ENCODE peak calls at places on chromosome 2, in six cellular contexts. H is CD8-positive, alpha-beta T cell; M is H9; R is esophagus squamous epithelium; Y is upper lobe of right lung; L is dorsolateral prefrontal cortex. S is an unnamed sample. For H3K27me3, the result is how much of the 10 kb centered on the place peaks cover.

GRCh38 chr2:104523921-104524320 is 330.0 kb upstream of the POU3F3 start:
- DNase-seq in H (no peak), M (no peak), R (no peak), Y (no peak), L (no peak), S (no peak)

GRCh38 chr2:173087793-173088493 is 12.3 kb downstream of the MAP3K20 start:
- DNase-seq in H (no peak), M (no peak), R (no peak), Y (no peak), L (no peak), S (no peak)

GRCh38 chr2:236177967-236178909 is 10.1 kb upstream of the GBX2 start:
- DNase-seq in H (peak), M (peak), R (no peak), Y (peak), L (peak), S (peak)

GRCh38 chr2:1600191-1601063 is 143.9 kb downstream of the PXDN start:
- DNase-seq in H (no peak), M (no peak), R (no peak), Y (peak), L (no peak), S (peak)

GRCh38 chr2:9108210-9108967 is 98.2 kb upstream of the ASAP2 start:
- DNase-seq in H (no peak), M (no peak), R (no peak), Y (no peak), L (no peak), S (no peak)

GRCh38 chr2:109150559-109150958 is 21.6 kb downstream of the SH3RF3 start:
- DNase-seq in H (no peak), M (no peak), R (no peak), Y (no peak), L (no peak), S (no peak)

GRCh38 chr2:240800241-240800640 is 19.8 kb downstream of the KIF1A start:
- DNase-seq in H (no peak), M (no peak), R (no peak), Y (peak), L (peak), S (peak)

GRCh38 chr2:199430219-199430618 is 27.5 kb downstream of the SATB2 start:
- DNase-seq in H (no peak), M (no peak), R (no peak), Y (no peak), L (no peak), S (no peak)

GRCh38 chr2:186605041-186605440 is 15.2 kb downstream of the ITGAV start:
- DNase-seq in H (no peak), M (no peak), R (no peak), Y (no peak), L (peak), S (no peak)

GRCh38 chr2:18988557-18989232 is 369.7 kb downstream of the OSR1 start:
- DNase-seq in H (no peak), M (no peak), R (no peak), Y (no peak), L (no peak), S (no peak)

GRCh38 chr2:58475756-58476155 is 234.6 kb upstream of the FANCL start:
- DNase-seq in H (no peak), M (no peak), R (no peak), Y (no peak), L (no peak), S (no peak)

GRCh38 chr2:203586151-203586550 is 51.0 kb upstream of the RAPH1 start:
- DNase-seq in H (no peak), M (no peak), R (no peak), Y (no peak), L (no peak), S (no peak)

GRCh38 chr2:16330012-16330411 is 335.6 kb downstream of the CYRIA start:
- DNase-seq in H (no peak), M (no peak), R (no peak), Y (no peak), L (no peak), S (no peak)

GRCh38 chr2:240237609-240238151 is 97.2 kb upstream of the OTOS start:
- DNase-seq in H (no peak), M (no peak), R (no peak), Y (no peak), L (peak), S (peak)

GRCh38 chr2:141329949-141330348 is 800.9 kb downstream of the LRP1B start:
- DNase-seq in H (no peak), M (no peak), R (no peak), Y (no peak), L (no peak), S (no peak)

GRCh38 chr2:222452422-222452950 is 28.1 kb downstream of the SGPP2 start:
- DNase-seq in H (no peak), M (no peak), R (no peak), Y (no peak), L (no peak), S (no peak)

GRCh38 chr2:239593965-239594771 is 193.3 kb upstream of the HDAC4 start:
- DNase-seq in H (no peak), M (no peak), R (no peak), Y (peak), L (no peak), S (peak)

GRCh38 chr2:174023591-174024523 is 58.7 kb upstream of the SP3 start:
- DNase-seq in H (no peak), M (peak), R (peak), Y (peak), L (peak), S (peak)

GRCh38 chr2:70995227-70995729 is 605 bp upstream of the TEX261 start:
- DNase-seq in H (peak), M (peak), R (no peak), Y (peak), L (peak), S (no peak)

GRCh38 chr2:216189410-216189809 is 80.3 kb downstream of the XRCC5 start:
- DNase-seq in H (no peak), M (no peak), R (no peak), Y (no peak), L (no peak), S (no peak)

GRCh38 chr2:102839668-102840388 is 78.0 kb downstream of the TMEM182 start:
- DNase-seq in H (peak), M (peak), R (no peak), Y (no peak), L (peak), S (no peak)

GRCh38 chr2:106143495-106144215 is 50.4 kb downstream of the UXS1 start:
- DNase-seq in H (no peak), M (peak), R (no peak), Y (no peak), L (no peak), S (no peak)

GRCh38 chr2:160257015-160257741 is 57.1 kb upstream of the ITGB6 start:
- DNase-seq in H (no peak), M (no peak), R (no peak), Y (no peak), L (no peak), S (peak)

GRCh38 chr2:202353430-202353829 is 22.7 kb upstream of the BMPR2 start:
- DNase-seq in H (no peak), M (no peak), R (no peak), Y (no peak), L (no peak), S (no peak)

GRCh38 chr2:120109186-120110061 is 96.5 kb downstream of the EPB41L5 start:
- DNase-seq in H (no peak), M (no peak), R (no peak), Y (no peak), L (no peak), S (no peak)

GRCh38 chr2:44680983-44681481 is 260.5 kb upstream of the SIX3 start:
- DNase-seq in H (no peak), M (no peak), R (no peak), Y (no peak), L (no peak), S (no peak)

GRCh38 chr2:65429799-65430514 is 2.4 kb downstream of the SPRED2 start:
- DNase-seq in H (no peak), M (no peak), R (no peak), Y (no peak), L (peak), S (no peak)

GRCh38 chr2:65434592-65435241 is 2.3 kb upstream of the SPRED2 start:
- DNase-seq in H (no peak), M (no peak), R (no peak), Y (no peak), L (no peak), S (no peak)

GRCh38 chr2:65430515-65431416 is 1.6 kb downstream of the SPRED2 start:
- DNase-seq in H (peak), M (peak), R (no peak), Y (peak), L (peak), S (peak)

GRCh38 chr2:65431417-65432226 is 777 bp downstream of the SPRED2 start:
- DNase-seq in H (peak), M (peak), R (no peak), Y (peak), L (peak), S (peak)

DNA sequence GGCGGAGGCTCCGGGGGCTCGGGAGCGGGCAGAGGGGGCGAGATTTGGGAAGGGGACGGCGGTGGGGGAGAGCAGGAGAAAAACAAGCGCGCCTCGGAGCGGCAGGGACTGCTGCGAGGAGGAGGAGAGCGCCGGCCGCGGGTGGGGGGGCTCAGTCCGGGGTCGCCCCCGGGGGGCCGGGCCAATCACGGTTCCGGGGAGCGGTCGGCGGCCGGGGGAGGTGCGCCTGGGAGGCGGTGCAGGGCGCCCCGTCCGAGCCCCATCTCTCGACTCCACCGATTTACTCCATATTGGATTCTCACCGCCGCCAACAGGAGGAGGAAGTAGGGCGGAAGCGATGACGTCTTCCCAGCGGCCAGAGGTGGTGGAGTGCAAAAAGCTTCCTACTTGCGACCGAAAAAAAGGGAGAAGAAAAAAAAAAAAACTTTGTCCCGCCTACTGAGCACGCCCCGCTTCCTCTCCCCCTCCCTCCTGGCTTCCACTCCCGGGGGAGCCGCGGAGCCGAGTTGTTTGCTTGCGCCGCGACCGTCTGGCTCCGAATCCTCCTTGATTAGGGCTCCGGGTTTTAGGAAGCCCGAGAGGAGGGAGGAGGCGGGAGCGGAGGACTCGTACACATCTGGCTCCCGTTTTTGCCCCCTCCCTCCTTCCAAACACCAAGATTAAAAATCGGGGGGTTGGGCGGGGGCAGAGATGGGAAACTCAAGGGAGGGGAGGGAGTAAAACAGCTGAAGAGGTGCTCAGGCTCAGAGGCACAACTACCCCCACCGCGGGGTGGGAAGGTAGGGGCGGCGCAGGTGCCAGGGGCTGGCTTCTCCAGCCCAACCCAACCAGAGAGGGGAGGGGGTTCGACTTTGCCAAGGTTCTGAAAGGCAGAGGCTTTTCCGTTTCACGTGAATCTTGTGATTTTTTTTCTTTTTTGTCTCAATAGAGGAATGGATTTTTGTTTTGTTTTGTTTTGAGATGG is at the start of gene SPRED2:
- DNase-seq in H (peak), M (peak), R (peak), Y (peak), L (peak), S (peak)
- H3K27me3 ChIP-seq in H (under half), M (under half), R (under half), Y (under half), L (under half), S (under half)

DNA sequence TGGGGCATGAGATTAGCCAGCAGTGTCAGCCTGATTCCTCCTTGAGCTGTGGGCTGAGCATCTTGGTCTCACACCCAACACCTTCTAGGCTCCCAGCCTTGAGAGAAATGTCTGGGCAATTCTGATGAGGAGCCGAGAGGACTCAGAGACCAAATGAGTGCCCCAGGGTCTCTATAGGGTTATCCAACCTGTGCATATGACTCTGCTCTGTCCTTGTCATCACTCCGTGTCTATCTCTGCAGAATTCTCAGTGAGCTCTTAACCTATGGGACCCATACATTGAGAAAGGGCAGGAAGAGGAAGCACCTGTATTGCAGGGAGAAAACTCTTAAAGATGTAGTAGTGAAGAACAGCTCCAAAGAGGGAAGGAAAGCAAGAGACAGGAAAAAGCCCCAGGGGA is 13.8 kb downstream of the BMP10 start:
- DNase-seq in H (no peak), M (no peak), R (no peak), Y (no peak), L (no peak), S (no peak)
- H3K27me3 ChIP-seq in H (under half), M (under half), R (under half), Y (under half), L (under half), S (under half)

DNA sequence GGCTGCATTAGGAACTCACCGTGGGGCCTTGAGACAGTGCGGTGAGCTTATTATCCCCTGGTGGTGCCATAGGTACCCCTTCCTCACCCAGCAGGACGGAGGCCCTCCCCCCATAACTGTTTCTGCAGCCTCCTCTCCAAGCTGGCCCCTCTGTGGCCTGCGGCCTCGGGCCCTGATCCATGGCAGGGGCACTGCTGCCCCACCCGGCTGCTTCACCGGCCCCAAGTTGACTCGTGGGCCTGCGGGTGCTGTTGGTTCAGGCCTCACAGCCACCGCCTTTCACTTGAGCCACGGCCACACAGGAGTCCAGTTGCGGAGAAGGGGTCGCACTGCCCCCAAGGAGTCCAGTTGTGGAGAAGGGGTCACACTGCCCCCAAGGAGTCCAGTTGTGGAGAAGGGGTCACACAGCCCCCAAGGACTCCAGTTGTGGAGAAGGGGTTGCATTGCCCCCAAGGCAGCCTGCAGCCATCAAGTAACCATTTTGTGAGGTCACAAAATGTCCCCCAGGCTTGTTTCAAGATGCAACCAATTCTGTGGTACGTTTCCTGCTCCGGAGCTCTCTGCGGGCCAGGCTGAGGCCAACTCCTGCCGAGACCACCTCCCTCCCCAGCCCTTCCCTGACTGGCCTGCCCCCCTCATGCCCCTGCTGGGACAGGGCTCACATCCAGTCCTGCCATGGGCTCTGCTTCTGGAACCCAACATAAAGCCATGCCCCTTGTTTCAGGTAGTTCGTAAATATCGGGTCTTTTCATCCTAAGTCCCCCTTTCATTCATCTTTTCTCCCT is 4.6 kb downstream of the LRRFIP1 start:
- DNase-seq in H (no peak), M (no peak), R (no peak), Y (peak), L (no peak), S (no peak)
- H3K27me3 ChIP-seq in H (under half), M (under half), R (under half), Y (under half), L (under half), S (under half)

GRCh38 chr2:118769707-118770400 is 77.6 kb downstream of the EN1 start:
- DNase-seq in H (no peak), M (no peak), R (no peak), Y (no peak), L (no peak), S (no peak)

GRCh38 chr2:118774458-118775133 is 72.9 kb downstream of the EN1 start:
- DNase-seq in H (no peak), M (peak), R (no peak), Y (peak), L (no peak), S (peak)

GRCh38 chr2:118772487-118773200 is 74.8 kb downstream of the EN1 start:
- DNase-seq in H (no peak), M (no peak), R (no peak), Y (no peak), L (no peak), S (no peak)
- H3K27me3 ChIP-seq in H (under half), M (under half), R (under half), Y (under half), L (under half), S (under half)

GRCh38 chr2:25257032-25257455 is 84.7 kb downstream of the DNMT3A start:
- DNase-seq in H (no peak), M (no peak), R (no peak), Y (no peak), L (peak), S (no peak)

GRCh38 chr2:25256486-25256875 is 85.2 kb downstream of the DNMT3A start:
- DNase-seq in H (no peak), M (no peak), R (no peak), Y (no peak), L (no peak), S (no peak)

GRCh38 chr2:25257931-25258771 is 83.6 kb downstream of the DNMT3A start:
- DNase-seq in H (no peak), M (peak), R (no peak), Y (no peak), L (peak), S (no peak)

GRCh38 chr2:25259744-25260124 is 82.0 kb downstream of the DNMT3A start:
- DNase-seq in H (no peak), M (peak), R (no peak), Y (no peak), L (no peak), S (no peak)

GRCh38 chr2:25258814-25259743 is 82.6 kb downstream of the DNMT3A start:
- DNase-seq in H (no peak), M (no peak), R (no peak), Y (no peak), L (no peak), S (no peak)
- H3K27me3 ChIP-seq in H (under half), M (under half), R (under half), Y (under half), L (under half), S (under half)

GRCh38 chr2:38155025-38155424 is 79.1 kb upstream of the CYP1B1 start:
- DNase-seq in H (no peak), M (no peak), R (no peak), Y (no peak), L (no peak), S (no peak)

GRCh38 chr2:38154395-38154794 is 78.4 kb upstream of the CYP1B1 start:
- DNase-seq in H (no peak), M (no peak), R (no peak), Y (no peak), L (no peak), S (no peak)

GRCh38 chr2:38152093-38152492 is 76.1 kb upstream of the CYP1B1 start:
- DNase-seq in H (no peak), M (no peak), R (no peak), Y (no peak), L (no peak), S (no peak)

GRCh38 chr2:38153476-38153875 is 77.5 kb upstream of the CYP1B1 start:
- DNase-seq in H (no peak), M (no peak), R (no peak), Y (no peak), L (no peak), S (no peak)

DNA sequence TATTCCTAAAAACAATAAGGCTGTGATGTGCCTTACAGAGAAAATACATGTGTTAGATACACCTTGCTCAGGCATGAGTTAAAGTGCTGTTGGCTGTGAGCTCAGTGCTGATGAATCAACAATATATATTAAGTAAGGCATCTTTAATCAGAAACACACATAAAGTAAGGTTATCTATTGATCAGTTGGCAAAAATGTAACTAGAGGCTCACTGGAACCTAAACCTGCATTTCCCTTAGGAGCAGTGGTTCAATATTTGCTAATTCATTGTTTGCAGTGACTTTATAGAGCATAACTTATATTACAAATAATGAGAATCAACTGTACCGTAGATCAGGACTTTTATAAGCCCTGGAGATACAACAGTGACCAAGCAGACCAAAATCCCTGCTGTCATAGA is 77.0 kb upstream of the CYP1B1 start:
- DNase-seq in H (no peak), M (no peak), R (no peak), Y (no peak), L (no peak), S (no peak)
- H3K27me3 ChIP-seq in H (under half), M (under half), R (under half), Y (under half), L (under half), S (under half)